ENCODE peak calls at places on chromosomes 16 and 17, in eight cellular contexts. K is OCI-LY7; J is NCI-H460; A is stomach; G is vagina; N is SHP77; U is stimulated activated CD4-positive, alpha-beta T cell treated with anti-CD3 and anti-CD28 coated beads, Interleukin-1b, Interleukin-23, amount 100 ng/mL, for 24 hours; H is lung microvascular endothelial cell. Z is an unnamed sample.

GRCh38 chr16:14240964-14241363 is 169.8 kb downstream of the MRTFB start:
- DNase-seq in G (no peak), J (no peak), H (no peak), A (no peak), U (no peak), K (no peak), N (no peak), Z (no peak)

GRCh38 chr16:11624645-11625607 is 38.2 kb upstream of the LITAF start:
- DNase-seq in H (no peak), N (no peak), J (no peak), G (no peak), U (no peak), K (no peak), A (no peak), Z (no peak)

GRCh38 chr16:30185141-30185682 is 1.8 kb downstream of the CORO1A start:
- DNase-seq in A (no peak), N (no peak), G (no peak), H (no peak), U (peak), J (no peak), K (peak), Z (no peak)

GRCh38 chr17:42120161-42121065 is 754 bp downstream of the KAT2A start:
- DNase-seq in J (no peak), U (no peak), K (peak), H (no peak), N (no peak), A (no peak), G (no peak), Z (no peak)

GRCh38 chr17:63082273-63082861 is 116.3 kb downstream of the TANC2 start:
- DNase-seq in H (peak), U (no peak), J (peak), G (no peak), A (no peak), N (no peak), K (no peak), Z (no peak)

GRCh38 chr16:51994597-51994996 is 552.3 kb downstream of the TOX3 start:
- DNase-seq in G (no peak), U (no peak), H (no peak), A (peak), J (no peak), K (no peak), N (peak), Z (no peak)

GRCh38 chr16:11032000-11032921 is 87.9 kb downstream of the CLEC16A start:
- DNase-seq in A (peak), J (no peak), G (no peak), K (no peak), H (no peak), N (no peak), U (no peak), Z (no peak)

GRCh38 chr17:13405807-13406206 is 195.9 kb downstream of the HS3ST3A1 start:
- DNase-seq in J (no peak), U (no peak), G (no peak), H (no peak), A (no peak), N (no peak), K (no peak), Z (no peak)

GRCh38 chr17:66468241-66469087 is 166.1 kb downstream of the PRKCA start:
- DNase-seq in G (no peak), J (no peak), U (no peak), H (no peak), N (no peak), K (no peak), A (no peak), Z (no peak)

GRCh38 chr16:11914210-11914758 is 1.5 kb downstream of the GSPT1 start:
- DNase-seq in U (no peak), N (no peak), G (no peak), A (no peak), H (peak), K (peak), J (no peak), Z (no peak)

GRCh38 chr17:4195306-4195705 is 52.3 kb downstream of the CYB5D2 start:
- DNase-seq in K (no peak), N (no peak), H (no peak), J (no peak), U (no peak), G (no peak), A (no peak), Z (no peak)

GRCh38 chr17:74823176-74823495 is 36.5 kb downstream of the GRIN2C start:
- DNase-seq in G (no peak), K (no peak), H (no peak), U (no peak), A (no peak), N (no peak), J (no peak), Z (no peak)

GRCh38 chr17:66650490-66650877 is 184.4 kb upstream of the CACNG5 start:
- DNase-seq in J (no peak), U (no peak), A (no peak), G (no peak), N (no peak), H (no peak), K (no peak), Z (no peak)

GRCh38 chr17:80107231-80108021 is 6.0 kb downstream of the GAA start:
- DNase-seq in A (no peak), K (no peak), G (no peak), N (no peak), U (no peak), H (no peak), J (no peak), Z (no peak)

GRCh38 chr17:63985387-63986140 is 12.6 kb upstream of the PRR29 start:
- DNase-seq in J (no peak), A (no peak), G (no peak), K (no peak), U (no peak), N (no peak), H (no peak), Z (no peak)

GRCh38 chr17:48024149-48025039 is 13.2 kb downstream of the COPZ2 start:
- DNase-seq in A (peak), U (no peak), K (no peak), G (no peak), J (peak), H (peak), N (peak), Z (no peak)

Z was measured in NT2/D1.